ENCODE peak calls at places on chromosomes 2 and 18, in six cellular contexts. O is right lobe of liver, F is transverse colon, M is HCT116, J is cardiac muscle cell, I is Panc1. R is an unnamed sample. For H3K9me3, the result is how much of the 10 kb centered on the place peaks cover.

GRCh38 chr2:1246239-1246638 is 167.0 kb upstream of the TPO start:
- DNase-seq in O (no peak), F (no peak), M (no peak), J (no peak), I (no peak), R (no peak)

GRCh38 chr2:141933226-141933625 is 197.6 kb downstream of the LRP1B start:
- DNase-seq in O (no peak), F (no peak), M (no peak), J (no peak), I (no peak), R (no peak)

GRCh38 chr2:197073701-197074433 is 147.4 kb upstream of the PGAP1 start:
- DNase-seq in O (peak), F (no peak), M (no peak), J (no peak), I (no peak), R (no peak)

GRCh38 chr2:407630-408029 is 119.7 kb upstream of the ALKAL2 start:
- DNase-seq in O (no peak), F (no peak), M (no peak), J (no peak), I (no peak), R (no peak)

GRCh38 chr2:56376699-56377665 is 193.2 kb downstream of the CCDC85A start:
- DNase-seq in O (no peak), F (no peak), M (no peak), J (no peak), I (no peak), R (no peak)

GRCh38 chr2:112168422-112169124 is 30.4 kb downstream of the FBLN7 start:
- DNase-seq in O (peak), F (no peak), M (no peak), J (no peak), I (no peak), R (no peak)

GRCh38 chr2:239700946-239701345 is 300.1 kb upstream of the HDAC4 start:
- DNase-seq in O (no peak), F (no peak), M (no peak), J (no peak), I (no peak), R (no peak)

GRCh38 chr2:58299123-58299522 is 58.0 kb upstream of the FANCL start:
- DNase-seq in O (no peak), F (no peak), M (no peak), J (no peak), I (no peak), R (no peak)

GRCh38 chr2:198017068-198017467 is 212.7 kb downstream of the PLCL1 start:
- DNase-seq in O (no peak), F (no peak), M (no peak), J (no peak), I (no peak), R (no peak)

GRCh38 chr2:53827398-53828175 is 32.2 kb downstream of the GPR75 start:
- DNase-seq in O (no peak), F (no peak), M (no peak), J (no peak), I (no peak), R (no peak)

GRCh38 chr2:160956243-160956802 is 203.9 kb upstream of the TANK start:
- DNase-seq in O (no peak), F (no peak), M (no peak), J (no peak), I (no peak), R (no peak)

GRCh38 chr2:132437852-132438649 is 21.4 kb downstream of the GPR39 start:
- DNase-seq in O (no peak), F (no peak), M (no peak), J (no peak), I (no peak), R (no peak)

GRCh38 chr2:234952270-234953115 is 676 bp downstream of the SH3BP4 start:
- DNase-seq in O (no peak), F (peak), M (no peak), J (peak), I (no peak), R (no peak)

GRCh38 chr2:239559417-239560261 is 158.8 kb upstream of the HDAC4 start:
- DNase-seq in O (no peak), F (no peak), M (no peak), J (no peak), I (no peak), R (no peak)

GRCh38 chr18:2848145-2848878 is 1.5 kb downstream of the EMILIN2 start:
- DNase-seq in O (no peak), F (no peak), M (no peak), J (no peak), I (no peak), R (no peak)

GRCh38 chr18:56283346-56283745 is 355.0 kb downstream of the TXNL1 start:
- DNase-seq in O (no peak), F (no peak), M (no peak), J (no peak), I (no peak), R (no peak)

GRCh38 chr2:222087998-222088397 is 210.8 kb downstream of the PAX3 start:
- DNase-seq in O (no peak), F (no peak), M (no peak), J (no peak), I (no peak), R (no peak)

GRCh38 chr2:138335036-138335435 is 166.5 kb upstream of the SPOPL start:
- DNase-seq in O (no peak), F (no peak), M (no peak), J (no peak), I (no peak), R (no peak)

GRCh38 chr18:66728951-66729350 is 125.1 kb upstream of the CDH19 start:
- DNase-seq in O (no peak), F (no peak), M (no peak), J (no peak), I (no peak), R (no peak)
- H3K9me3 ChIP-seq in O (under half), F (under half), M (under half), J (under half), I (under half), R (under half)

GRCh38 chr2:172953970-172954852 is 121.4 kb upstream of the MAP3K20 start:
- DNase-seq in O (no peak), F (no peak), M (no peak), J (no peak), I (no peak), R (no peak)
- H3K27ac ChIP-seq in O (no peak), F (no peak), M (no peak), J (no peak), I (no peak), R (no peak)

GRCh38 chr2:159775006-159775405 is 23.0 kb downstream of the CD302 start:
- DNase-seq in O (no peak), F (no peak), M (no peak), J (no peak), I (no peak), R (no peak)
- TF ChIP-seq CTCF in O (no peak), F (no peak), M (no peak), J (peak), I (no peak), R (no peak)

DNA sequence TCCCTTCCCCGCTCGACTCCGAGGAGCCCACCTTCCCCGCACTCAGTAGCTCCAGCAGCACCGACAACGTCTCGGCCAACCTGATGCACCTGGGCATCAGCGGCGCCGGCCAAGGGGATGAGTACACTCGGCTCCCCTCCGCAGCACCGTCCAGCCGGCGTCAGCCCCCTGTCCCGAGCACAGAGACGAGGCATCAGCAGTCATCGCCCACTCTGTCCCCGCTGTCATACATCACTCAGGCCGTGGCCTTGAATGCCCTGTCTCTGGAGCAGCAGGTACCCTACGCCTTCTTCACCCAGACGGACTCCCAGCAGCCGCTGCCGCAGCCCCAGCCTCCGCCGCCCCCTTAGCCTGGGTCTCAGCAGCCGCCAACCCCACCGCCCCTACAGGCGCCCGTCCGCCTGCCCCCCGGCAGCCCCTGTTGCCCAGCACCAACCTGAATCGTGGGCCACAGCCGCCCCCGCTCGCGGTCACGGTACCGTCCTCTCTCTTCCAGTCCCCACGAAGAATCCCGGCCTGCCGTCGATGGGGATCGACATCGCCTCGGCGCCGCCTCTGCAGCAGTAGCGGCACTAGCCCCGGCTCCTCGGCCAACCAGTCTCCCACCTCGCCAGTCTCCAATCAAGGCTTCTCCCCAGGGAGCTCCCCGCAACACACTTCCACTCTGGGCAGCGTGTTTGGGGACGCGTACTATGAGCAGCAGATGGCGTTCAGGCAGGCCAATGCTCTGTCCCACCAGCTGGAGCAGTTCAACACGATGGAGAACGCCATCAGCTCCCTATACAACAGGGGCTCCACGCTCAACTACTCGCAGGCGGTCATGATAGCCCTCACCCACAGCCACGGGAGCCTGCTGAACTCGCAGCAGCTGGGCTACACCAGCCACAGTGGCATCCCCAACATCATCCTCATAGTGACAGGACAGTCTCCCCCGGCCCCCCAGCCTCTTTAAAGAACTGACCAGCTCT is 1195.9 kb upstream of the CHAC2 start:
- DNase-seq in O (peak), F (no peak), M (no peak), J (no peak), I (no peak), R (no peak)
- H3K9me3 ChIP-seq in O (under half), F (under half), M (under half), J (under half), I (under half), R (under half)

DNA sequence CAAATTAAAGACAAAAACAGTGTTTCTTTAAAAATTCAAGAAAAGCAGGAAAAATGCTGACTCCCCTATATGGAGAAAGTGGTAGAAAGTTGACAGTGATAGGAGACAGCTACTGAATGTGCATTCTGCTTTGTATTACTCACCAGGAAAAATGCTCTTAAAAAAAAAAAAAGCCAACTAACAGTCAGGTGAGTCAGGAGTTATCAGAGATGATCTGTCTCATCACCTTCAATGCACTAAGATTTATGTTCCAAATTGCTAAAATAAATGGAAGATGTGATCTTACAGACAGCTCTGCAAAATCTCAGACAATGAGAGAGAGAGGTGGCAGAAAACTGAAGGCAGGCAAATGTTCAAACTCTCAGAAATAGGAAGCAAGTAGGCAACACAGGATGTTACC is 47.6 kb upstream of the ZNF521 start:
- DNase-seq in O (no peak), F (no peak), M (no peak), J (no peak), I (no peak), R (no peak)
- H3K27ac ChIP-seq in O (no peak), F (no peak), M (no peak), J (no peak), I (no peak), R (no peak)

DNA sequence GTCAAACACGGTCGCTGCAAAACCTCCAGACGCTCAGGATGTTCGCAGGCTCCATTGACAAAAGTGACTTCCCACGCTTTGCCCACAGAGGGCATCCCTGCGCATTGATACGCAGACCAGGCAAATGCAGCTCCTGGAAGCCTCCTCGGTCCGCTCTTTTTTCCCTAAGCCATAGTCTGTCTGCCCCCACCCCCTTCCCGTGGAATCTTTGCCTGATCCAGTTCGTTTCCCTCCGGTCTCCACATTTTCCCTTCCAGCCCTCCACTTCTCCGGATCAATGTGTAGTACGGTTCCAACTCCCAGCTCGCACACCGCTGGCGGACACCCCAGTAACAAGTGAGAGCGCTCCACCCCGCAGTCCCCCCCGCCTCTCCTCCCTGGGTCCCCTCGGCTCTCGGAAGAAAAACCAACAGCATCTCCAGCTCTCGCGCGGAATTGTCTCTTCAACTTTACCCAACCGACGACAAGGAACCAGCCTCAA is at the start of gene DCC:
- DNase-seq in O (peak), F (peak), M (no peak), J (peak), I (no peak), R (peak)
- TF ChIP-seq CTCF in O (peak), F (no peak), M (no peak), J (peak), I (peak), R (peak)

GRCh38 chr2:200194746-200195145 is 111.7 kb upstream of the SPATS2L start:
- DNase-seq in O (no peak), F (no peak), M (no peak), J (no peak), I (no peak), R (no peak)
- H3K9me3 ChIP-seq in O (under half), F (under half), M (under half), J (under half), I (under half), R (under half)

GRCh38 chr2:60977562-60977895 is 40.0 kb upstream of the PEX13 start:
- DNase-seq in O (no peak), F (no peak), M (no peak), J (no peak), I (no peak), R (no peak)
- H3K27ac ChIP-seq in O (no peak), F (no peak), M (no peak), J (no peak), I (no peak), R (no peak)

GRCh38 chr2:43220229-43220981 is 6.0 kb downstream of the ZFP36L2 start:
- DNase-seq in O (no peak), F (no peak), M (no peak), J (no peak), I (no peak), R (no peak)

GRCh38 chr2:43218550-43219382 is 7.6 kb downstream of the ZFP36L2 start:
- DNase-seq in O (peak), F (peak), M (no peak), J (peak), I (no peak), R (no peak)

GRCh38 chr2:43220982-43221659 is 5.3 kb downstream of the ZFP36L2 start:
- DNase-seq in O (no peak), F (peak), M (no peak), J (no peak), I (no peak), R (peak)

GRCh38 chr2:43218221-43218549 is 8.2 kb downstream of the ZFP36L2 start:
- DNase-seq in O (no peak), F (no peak), M (no peak), J (no peak), I (no peak), R (no peak)

DNA sequence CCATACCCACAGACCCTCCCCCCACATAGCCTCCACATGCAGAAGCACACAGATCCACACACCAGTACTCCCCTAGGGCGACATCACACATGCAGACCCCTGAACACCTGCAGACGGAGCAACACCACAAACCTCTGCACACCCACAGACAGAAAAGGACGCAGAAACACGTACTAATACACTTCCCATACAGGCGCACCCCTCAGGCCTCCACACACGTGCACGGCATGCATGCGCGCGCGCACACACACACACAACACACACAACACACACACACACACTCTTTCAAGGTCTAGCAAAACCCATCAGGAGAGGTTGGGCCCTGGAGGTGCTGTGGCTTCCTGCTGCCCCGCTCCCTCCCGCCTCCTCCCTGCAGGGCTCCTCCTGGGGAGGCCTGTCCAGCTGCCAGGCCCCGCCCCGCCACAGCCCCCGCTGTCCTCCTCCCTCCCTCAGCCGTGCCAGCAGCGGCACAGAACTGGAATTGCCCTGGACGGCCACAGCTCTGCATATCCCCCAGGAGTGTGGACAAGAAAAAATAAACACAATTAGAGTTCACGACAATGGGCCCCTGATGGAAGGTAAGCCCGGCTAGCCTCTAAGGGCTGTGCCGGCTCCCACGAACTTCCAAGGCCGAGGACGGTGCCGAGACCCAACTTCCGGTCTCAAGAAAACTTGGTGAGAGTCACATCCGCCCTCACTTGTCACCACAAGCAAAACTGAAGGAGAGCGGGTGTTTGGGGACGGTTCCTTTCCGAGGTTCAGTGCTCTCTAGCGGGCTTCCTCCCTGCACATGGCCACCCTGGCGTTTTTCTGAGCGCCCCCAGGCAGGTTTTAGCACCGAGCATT is 6.8 kb downstream of the ZFP36L2 start:
- DNase-seq in O (peak), F (peak), M (peak), J (peak), I (peak), R (no peak)
- TF ChIP-seq CTCF in O (no peak), F (no peak), M (no peak), J (peak), I (no peak), R (no peak)

R was measured in AG04450.